ENCODE peak calls at places on chromosomes 5 and 9, in five cellular contexts. R is GM12878, T is GM23338, O is hepatocyte, Z is neural progenitor cell. X is an unnamed sample.
A peak's percentile ranks its signal among the peaks of the same experiment; 100 is the strongest.

GRCh38 chr5:140186155-140186753 is 11.3 kb downstream of the CYSTM1 start:
- DNase-seq in R (no peak), T (no peak), O (no peak), Z (no peak), X (no peak)

GRCh38 chr9:77956555-77956954 is 75.1 kb downstream of the GNAQ start:
- DNase-seq in R (no peak), T (peak; percentile 57), O (no peak), Z (no peak), X (no peak)

GRCh38 chr5:149621415-149622098 is 40.3 kb downstream of the ARHGEF37 start:
- DNase-seq in R (no peak), T (no peak), O (no peak), Z (no peak), X (no peak)

GRCh38 chr9:9855503-9856078 is 757.2 kb downstream of the PTPRD start:
- DNase-seq in R (no peak), T (peak; percentile 6), O (no peak), Z (peak; percentile 1), X (peak; percentile 41)

GRCh38 chr9:134283111-134283515 is 43.1 kb upstream of the RXRA start:
- DNase-seq in R (no peak), T (no peak), O (peak; percentile 71), Z (no peak), X (peak; percentile 92)

GRCh38 chr5:55597014-55597981 is 62.5 kb upstream of the PLPP1 start:
- DNase-seq in R (no peak), T (no peak), O (peak; percentile 67), Z (no peak), X (no peak)

GRCh38 chr9:124295097-124295794 is 37.5 kb downstream of the NEK6 start:
- DNase-seq in R (no peak), T (no peak), O (peak; percentile 32), Z (no peak), X (peak; percentile 38)

GRCh38 chr9:33249087-33249657 is 9.2 kb downstream of the SPINK4 start:
- DNase-seq in R (no peak), T (no peak), O (no peak), Z (no peak), X (peak; percentile 34)

GRCh38 chr5:114018178-114018577 is 343.7 kb upstream of the KCNN2 start:
- DNase-seq in R (no peak), T (peak; percentile 47), O (peak; percentile 18), Z (peak; percentile 52), X (no peak)

GRCh38 chr5:141638771-141639170 is 2.0 kb downstream of the RELL2 start:
- DNase-seq in R (no peak), T (no peak), O (no peak), Z (no peak), X (no peak)

GRCh38 chr5:89421035-89421434 is 538.1 kb upstream of the MEF2C start:
- DNase-seq in R (no peak), T (no peak), O (peak; percentile 12), Z (no peak), X (no peak)

GRCh38 chr5:135010502-135011354 is 23.3 kb downstream of the PITX1 start:
- DNase-seq in R (no peak), T (no peak), O (no peak), Z (no peak), X (peak; percentile 84)

GRCh38 chr5:132251220-132251725 is 6.2 kb upstream of the PDLIM4 start:
- DNase-seq in R (no peak), T (no peak), O (no peak), Z (no peak), X (peak; percentile 94)

GRCh38 chr5:154394328-154394727 is 51.5 kb upstream of the SAP30L start:
- DNase-seq in R (no peak), T (no peak), O (no peak), Z (no peak), X (no peak)

GRCh38 chr9:136345281-136346156 is 18.0 kb downstream of the DNLZ start:
- DNase-seq in R (no peak), T (peak; percentile 80), O (peak; percentile 83), Z (peak; percentile 81), X (peak; percentile 98)

GRCh38 chr5:32942225-32942989 is 231.3 kb downstream of the NPR3 start:
- DNase-seq in R (no peak), T (peak; percentile 85), O (peak; percentile 53), Z (peak; percentile 44), X (no peak)

GRCh38 chr5:171207256-171207866 is 101.7 kb upstream of the TLX3 start:
- DNase-seq in R (no peak), T (peak; percentile 80), O (peak; percentile 48), Z (peak; percentile 61), X (peak; percentile 36)

GRCh38 chr9:134099123-134099761 is 31.4 kb upstream of the BRD3 start:
- DNase-seq in R (peak; percentile 24), T (peak; percentile 82), O (peak; percentile 42), Z (peak; percentile 29), X (no peak)

GRCh38 chr5:149027636-149028035 is 35.2 kb downstream of the SH3TC2 start:
- DNase-seq in R (no peak), T (no peak), O (no peak), Z (no peak), X (no peak)

GRCh38 chr5:165457854-165458481 is 1952.5 kb downstream of the MAT2B start:
- DNase-seq in R (no peak), T (peak; percentile 88), O (peak; percentile 57), Z (peak; percentile 64), X (peak; percentile 5)

GRCh38 chr5:87136096-87136495 is 131.6 kb upstream of the RASA1 start:
- DNase-seq in R (no peak), T (no peak), O (no peak), Z (no peak), X (no peak)

GRCh38 chr9:94971378-94972131 is 245.1 kb downstream of the AOPEP start:
- DNase-seq in R (no peak), T (no peak), O (no peak), Z (peak; percentile 53), X (no peak)

GRCh38 chr9:79692857-79693571 is 121.2 kb downstream of the TLE4 start:
- DNase-seq in R (no peak), T (no peak), O (no peak), Z (no peak), X (no peak)

GRCh38 chr9:72150653-72151052 is 1.4 kb downstream of the GDA start:
- DNase-seq in R (no peak), T (no peak), O (no peak), Z (no peak), X (no peak)

GRCh38 chr9:84703793-84704192 is 34.3 kb downstream of the NTRK2 start:
- DNase-seq in R (no peak), T (no peak), O (no peak), Z (no peak), X (no peak)

GRCh38 chr5:151772029-151772867 is 494 bp downstream of the G3BP1 start:
- DNase-seq in R (no peak), T (peak; percentile 64), O (peak; percentile 58), Z (peak; percentile 67), X (peak; percentile 84)

DNA sequence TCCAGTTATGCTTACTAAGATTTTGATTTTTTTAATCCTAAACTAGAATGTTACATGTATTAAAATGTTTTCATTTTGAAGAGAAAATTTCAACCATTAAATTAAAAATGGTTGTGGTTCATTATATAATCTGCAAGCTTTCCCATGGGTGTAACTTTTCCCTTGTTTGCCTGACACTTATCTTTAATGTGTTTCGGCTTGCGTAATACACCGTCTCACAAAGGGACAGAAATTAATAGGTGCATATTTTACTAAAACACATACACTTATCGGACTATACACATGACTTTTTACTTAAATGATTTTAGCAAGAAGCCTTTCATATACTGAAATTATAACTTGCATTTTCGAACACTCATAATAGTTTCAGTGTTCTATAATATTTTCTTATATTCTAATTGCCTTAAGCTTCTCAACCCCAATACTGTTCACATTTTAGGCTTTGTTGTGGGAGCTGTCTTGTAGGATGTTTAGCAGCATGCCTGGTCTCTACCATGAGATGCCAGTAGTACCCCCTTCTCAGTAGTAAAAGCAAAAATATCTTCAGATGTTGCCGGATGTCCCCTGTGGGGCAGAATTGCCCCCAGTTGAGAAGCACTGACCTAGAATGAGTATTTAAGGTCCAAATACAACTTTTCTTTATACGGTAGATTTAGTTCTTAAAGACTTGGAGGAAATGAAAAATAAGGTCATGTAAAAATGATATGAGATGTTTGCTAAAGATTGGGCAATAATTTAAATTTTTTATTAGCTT is 28.6 kb downstream of the UGCG start:
- DNase-seq in R (no peak), T (no peak), O (no peak), Z (no peak), X (peak; percentile 35)
- H3K4me3 ChIP-seq in R (no peak overlapping the region), T (no peak overlapping the region), O (no peak overlapping the region), Z (no peak overlapping the region), X (no peak overlapping the region)

DNA sequence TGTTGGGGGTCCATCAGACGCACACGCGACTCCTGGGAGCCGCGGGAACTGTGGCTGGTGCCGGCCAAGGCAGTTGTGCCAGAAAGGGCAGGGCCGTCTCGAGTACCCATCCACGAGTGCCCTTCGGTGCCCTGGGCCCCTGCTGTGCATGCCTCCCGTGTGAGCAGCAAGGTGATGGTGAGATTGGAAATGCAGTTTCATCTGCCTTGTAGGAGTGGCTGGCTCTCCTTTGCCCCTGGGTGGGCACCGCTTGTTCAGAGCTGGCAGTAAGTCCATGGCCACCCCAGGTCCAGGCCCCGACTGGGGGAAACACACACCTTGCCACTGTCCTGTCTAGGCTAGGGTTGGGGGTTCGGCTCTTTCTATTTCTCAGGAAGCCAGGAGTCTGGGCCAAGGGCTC is 5.7 kb downstream of the NKD2 start:
- DNase-seq in R (no peak), T (no peak), O (no peak), Z (no peak), X (peak; percentile 85)
- H4K20me1 ChIP-seq in R (no peaks in the 10 kb centered on the region), T (no peaks in the 10 kb centered on the region), O (no peaks in the 10 kb centered on the region), Z (peaks cover 17% of the 10 kb centered on the region), X (no peaks in the 10 kb centered on the region)

GRCh38 chr9:16119261-16119660 is 566.4 kb downstream of the CCDC171 start:
- DNase-seq in R (no peak), T (no peak), O (no peak), Z (no peak), X (no peak)

GRCh38 chr9:16120727-16121126 is 567.9 kb downstream of the CCDC171 start:
- DNase-seq in R (no peak), T (no peak), O (no peak), Z (no peak), X (no peak)

GRCh38 chr9:16121168-16121567 is 568.3 kb downstream of the CCDC171 start:
- DNase-seq in R (no peak), T (no peak), O (no peak), Z (no peak), X (no peak)

GRCh38 chr9:16119861-16120641 is 567.2 kb downstream of the CCDC171 start:
- DNase-seq in R (no peak), T (peak; percentile 11), O (no peak), Z (no peak), X (no peak)

DNA sequence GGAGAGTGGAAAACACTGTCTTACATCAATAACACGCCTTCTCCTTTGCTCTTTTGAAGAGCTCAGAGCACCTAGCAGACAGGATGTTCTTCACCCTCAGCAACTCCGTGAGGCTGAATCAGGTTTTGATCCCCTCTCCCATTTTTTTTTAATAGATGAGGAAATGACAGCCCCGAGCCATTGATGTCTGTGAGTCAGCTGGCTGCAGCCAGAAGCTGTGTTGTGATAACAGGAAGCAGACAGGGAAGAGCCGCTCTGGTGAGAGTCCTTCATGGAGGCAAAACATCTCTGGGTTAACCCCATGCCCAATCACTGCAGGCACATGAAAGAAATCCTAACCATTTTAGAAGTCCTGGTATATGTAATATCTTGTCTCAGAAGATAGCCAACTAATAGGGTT is 568.8 kb downstream of the CCDC171 start:
- DNase-seq in R (no peak), T (no peak), O (no peak), Z (no peak), X (no peak)
- H3K4me3 ChIP-seq in R (no peak overlapping the region), T (no peak overlapping the region), O (no peak overlapping the region), Z (no peak overlapping the region), X (no peak overlapping the region)

DNA sequence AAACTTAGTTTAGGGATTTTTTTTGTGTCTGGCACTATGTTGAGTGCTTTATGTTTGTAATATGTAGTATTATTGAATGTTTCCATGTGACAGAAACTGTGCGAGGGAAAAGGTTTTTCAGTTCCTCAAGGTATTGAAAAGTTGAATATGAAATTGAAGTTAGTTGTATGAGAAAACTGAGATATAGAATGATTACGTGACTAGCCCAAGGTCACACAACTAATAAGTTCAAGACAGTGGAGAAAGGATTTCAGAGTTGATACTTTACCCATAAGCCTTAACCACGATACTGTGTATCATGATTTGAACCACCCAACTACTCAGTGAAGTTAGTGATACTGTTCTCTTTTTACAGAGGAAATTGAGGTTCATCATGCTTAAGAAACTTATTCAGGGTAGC is 5.7 kb downstream of the NIPBL start:
- DNase-seq in R (no peak), T (no peak), O (no peak), Z (no peak), X (no peak)
- H4K20me1 ChIP-seq in R (no peaks in the 10 kb centered on the region), T (peaks cover 37% of the 10 kb centered on the region), O (peaks cover 87% of the 10 kb centered on the region), Z (peaks cover 91% of the 10 kb centered on the region), X (peaks cover 79% of the 10 kb centered on the region)